ENCODE peak calls at places on chromosomes 1 and 21, in ten cellular contexts. R is endothelial cell, F is neural progenitor cell, Y is neural crest cell, S is esophagus squamous epithelium, K is progenitor cell of endocrine pancreas, J is Calu3, U is HFF-Myc, L is HFFc6, N is SK-N-SH. O is an unnamed sample.
A peak's percentile ranks its signal among the peaks of the same experiment; 100 is the strongest.

GRCh38 chr1:68024635-68025338 is 25.6 kb downstream of the DIRAS3 start:
- DNase-seq in N (no peak), J (no peak), U (no peak), S (no peak), R (no peak), K (no peak), L (no peak), F (no peak), Y (no peak), O (no peak)

GRCh38 chr1:214440219-214440965 is 111.0 kb downstream of the PTPN14 start:
- DNase-seq in F (no peak), S (no peak), K (no peak), U (no peak), Y (no peak), L (no peak), J (no peak), R (no peak), N (no peak), O (no peak)

GRCh38 chr1:29481031-29481430 is 244.7 kb downstream of the PTPRU start:
- DNase-seq in S (no peak), F (no peak), N (no peak), R (no peak), K (no peak), L (no peak), Y (no peak), U (no peak), J (no peak), O (no peak)

GRCh38 chr1:119260504-119260903 is 108.1 kb upstream of the HAO2 start:
- DNase-seq in J (no peak), R (no peak), L (no peak), S (no peak), N (no peak), K (no peak), Y (no peak), F (no peak), U (no peak), O (no peak)

GRCh38 chr1:181140398-181140797 is 51.9 kb downstream of the IER5 start:
- DNase-seq in Y (no peak), F (no peak), U (no peak), K (no peak), R (no peak), N (no peak), S (no peak), L (peak; percentile 44), J (no peak), O (no peak)

GRCh38 chr1:31412732-31413404 is at the start of gene SERINC2:
- DNase-seq in R (peak; percentile 23), F (peak; percentile 68), K (peak; percentile 57), N (peak; percentile 89), J (peak; percentile 58), Y (no peak), U (no peak), L (no peak), S (no peak), O (peak; percentile 48)

GRCh38 chr1:12088607-12089006 is 25.5 kb downstream of the TNFRSF8 start:
- DNase-seq in F (no peak), J (no peak), Y (no peak), N (no peak), S (no peak), K (no peak), L (no peak), U (no peak), R (no peak), O (no peak)

GRCh38 chr21:41369105-41369914 is 7.5 kb downstream of the MX2 start:
- DNase-seq in F (peak; percentile 82), L (no peak), K (no peak), S (no peak), N (peak; percentile 42), R (peak; percentile 51), Y (peak; percentile 14), J (no peak), U (no peak), O (no peak)

GRCh38 chr21:42578034-42578433 is 64.4 kb downstream of the SLC37A1 start:
- DNase-seq in J (no peak), U (no peak), R (no peak), Y (no peak), K (no peak), S (no peak), N (no peak), F (no peak), L (no peak), O (no peak)

GRCh38 chr1:97093742-97094141 is 372.2 kb downstream of the PTBP2 start:
- DNase-seq in K (no peak), U (no peak), Y (no peak), R (no peak), J (no peak), F (no peak), L (peak; percentile 61), S (no peak), N (no peak), O (no peak)

GRCh38 chr1:113674591-113674990 is 84.7 kb downstream of the PHTF1 start:
- DNase-seq in K (no peak), J (no peak), L (peak; percentile 1), N (no peak), U (no peak), Y (no peak), F (no peak), S (no peak), R (no peak), O (no peak)

GRCh38 chr1:48208251-48208650 is 14.3 kb upstream of the SLC5A9 start:
- DNase-seq in U (no peak), K (no peak), F (no peak), R (no peak), L (no peak), S (no peak), J (no peak), Y (no peak), N (no peak), O (no peak)

GRCh38 chr1:226884116-226884515 is 13.7 kb downstream of the PSEN2 start:
- DNase-seq in K (no peak), L (no peak), U (no peak), R (no peak), F (no peak), J (no peak), N (no peak), Y (no peak), S (no peak), O (no peak)

GRCh38 chr1:88985692-88986091 is 6.7 kb downstream of the KYAT3 start:
- DNase-seq in U (no peak), F (no peak), Y (no peak), J (peak; percentile 27), N (no peak), R (no peak), L (no peak), S (no peak), K (no peak), O (no peak)

GRCh38 chr1:75208862-75209261 is 74.7 kb downstream of the LHX8 start:
- DNase-seq in L (no peak), Y (no peak), N (no peak), F (no peak), U (no peak), S (no peak), K (no peak), R (no peak), J (no peak), O (no peak)

GRCh38 chr1:6704746-6705145 is 3.1 kb upstream of the DNAJC11 start:
- DNase-seq in F (no peak), U (no peak), Y (no peak), K (no peak), R (no peak), J (no peak), L (no peak), S (no peak), N (no peak), O (no peak)

GRCh38 chr1:218486108-218486507 is 141.0 kb downstream of the TGFB2 start:
- DNase-seq in Y (no peak), L (no peak), R (no peak), U (no peak), N (no peak), S (no peak), F (no peak), K (no peak), J (no peak), O (no peak)

GRCh38 chr21:26405735-26406361 is 167.2 kb downstream of the CYYR1 start:
- DNase-seq in S (no peak), R (no peak), U (peak; percentile 49), F (peak; percentile 31), Y (no peak), J (peak; percentile 11), L (peak; percentile 83), K (no peak), N (no peak), O (no peak)

DNA sequence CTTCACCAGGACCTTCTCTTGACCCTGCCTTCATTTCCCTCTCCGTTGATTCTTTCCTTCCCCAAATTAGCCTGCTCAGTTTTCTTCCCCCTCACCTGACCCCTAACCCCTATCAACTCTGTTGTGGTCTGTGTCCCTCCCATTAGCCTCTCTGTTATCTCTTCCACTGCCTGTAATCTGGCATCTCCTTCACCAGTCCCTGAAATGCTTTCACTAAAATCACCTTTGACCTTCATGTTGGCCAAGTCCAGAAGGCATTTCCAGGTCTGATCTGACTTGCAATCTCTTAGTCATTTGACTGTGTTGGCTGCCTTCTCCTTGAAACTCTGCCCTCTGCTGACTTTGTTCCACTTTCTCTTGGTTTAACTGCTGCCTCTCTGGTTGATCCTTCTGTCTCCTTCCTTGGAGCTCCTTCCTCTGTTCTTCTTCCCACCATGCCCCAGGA is 28.2 kb downstream of the ATP8B2 start:
- DNase-seq in J (peak; percentile 29), F (peak; percentile 21), K (no peak), R (peak; percentile 19), Y (no peak), U (peak; percentile 16), S (no peak), N (no peak), L (peak; percentile 74), O (no peak)
- TF ChIP-seq CTCF in J (no peak), F (peak; percentile 28), K (no peak), R (no peak), Y (no peak), U (peak; percentile 21), S (no peak), N (peak; percentile 44), L (peak; percentile 69), O (peak; percentile 26)

GRCh38 chr1:161177936-161178244 is 583 bp upstream of the B4GALT3 start:
- DNase-seq in K (no peak), Y (no peak), S (no peak), J (no peak), L (no peak), F (no peak), U (no peak), N (no peak), R (no peak), O (no peak)
- TF ChIP-seq CTCF in K (no peak), Y (no peak), S (no peak), J (peak; percentile 0), L (peak; percentile 10), F (no peak), U (no peak), N (no peak), R (no peak), O (no peak)

DNA sequence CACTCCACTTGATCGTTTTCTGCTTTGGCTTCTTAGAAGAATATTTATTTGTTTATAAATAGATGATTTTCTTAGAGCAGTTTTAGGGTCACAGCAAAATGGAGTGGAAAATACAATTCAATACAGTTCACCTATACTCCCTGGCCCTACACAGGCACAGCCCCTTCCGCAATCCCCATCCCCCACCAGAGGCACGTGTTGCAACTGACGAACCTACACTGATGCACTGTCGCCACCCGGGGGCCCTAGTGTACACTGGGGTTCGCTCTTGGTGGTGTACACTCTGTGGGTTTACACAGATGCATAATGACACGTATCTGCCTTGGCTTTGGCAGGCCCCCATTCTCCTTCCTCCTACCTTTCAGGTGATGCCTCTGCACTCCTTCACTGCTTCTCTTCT is 8.0 kb downstream of the ECHDC2 start:
- DNase-seq in N (no peak), L (no peak), J (no peak), U (no peak), Y (no peak), R (peak; percentile 23), S (no peak), F (peak; percentile 68), K (no peak), O (no peak)
- TF ChIP-seq CTCF in N (no peak), L (peak; percentile 17), J (no peak), U (no peak), Y (no peak), R (no peak), S (no peak), F (peak; percentile 48), K (peak; percentile 17), O (no peak)

GRCh38 chr1:196608401-196609113 is at the start of gene KCNT2:
- DNase-seq in R (peak; percentile 81), K (peak; percentile 83), N (peak; percentile 90), L (no peak), S (no peak), F (peak; percentile 97), J (peak; percentile 71), Y (peak; percentile 81), U (peak; percentile 15), O (peak; percentile 36)
- TF ChIP-seq CTCF in R (no peak), K (no peak), N (no peak), L (no peak), S (no peak), F (no peak), J (no peak), Y (no peak), U (no peak), O (peak; percentile 32)